ENCODE peak calls at places on chromosomes 2 and 18, in eight cellular contexts. X is transverse colon; C is left ventricle myocardium inferior; H is heart left ventricle; A is testis; M is tibial artery; U is cardiac muscle cell; P is CD8-positive, alpha-beta memory T cell. W is an unnamed sample.
A peak's percentile ranks its signal among the peaks of the same experiment; 100 is the strongest.

GRCh38 chr2:70977605-70978205 is 725 bp upstream of the ANKRD53 start:
- DNase-seq in X (peak; percentile 57), C (no peak), U (no peak), A (peak; percentile 30), H (no peak), M (peak; percentile 69), P (no peak), W (peak; percentile 55)

GRCh38 chr2:150710916-150711315 is 223.4 kb upstream of the RND3 start:
- DNase-seq in X (no peak), P (no peak), H (no peak), U (no peak), C (no peak), M (no peak), A (no peak), W (no peak)

GRCh38 chr18:29862824-29863223 is 1179.7 kb downstream of the DSC3 start:
- DNase-seq in P (no peak), X (no peak), A (no peak), U (no peak), C (no peak), M (no peak), H (no peak), W (no peak)

GRCh38 chr2:233015048-233015645 is 2.1 kb upstream of the NGEF start:
- DNase-seq in X (no peak), C (no peak), H (no peak), P (no peak), M (no peak), U (no peak), A (no peak), W (no peak)

GRCh38 chr2:43839776-43840564 is 1.2 kb downstream of the ABCG8 start:
- DNase-seq in H (no peak), C (no peak), X (no peak), P (no peak), M (no peak), U (no peak), A (no peak), W (no peak)

GRCh38 chr2:226478121-226478809 is 321.4 kb downstream of the IRS1 start:
- DNase-seq in C (no peak), M (peak; percentile 84), X (peak; percentile 10), P (no peak), A (peak; percentile 28), H (peak; percentile 26), U (peak; percentile 47), W (peak; percentile 82)

GRCh38 chr2:97870396-97870843 is 125.3 kb downstream of the TMEM131 start:
- DNase-seq in A (no peak), M (no peak), P (no peak), C (no peak), X (no peak), H (no peak), U (peak; percentile 4), W (peak; percentile 58)

GRCh38 chr2:80874374-80874773 is 569.8 kb upstream of the LRRTM1 start:
- DNase-seq in M (no peak), C (no peak), X (no peak), A (no peak), P (no peak), H (no peak), U (no peak), W (no peak)

GRCh38 chr2:160427629-160428424 is 65.8 kb downstream of the RBMS1 start:
- DNase-seq in C (no peak), M (no peak), A (no peak), P (peak; percentile 73), H (no peak), X (peak; percentile 29), U (no peak), W (no peak)

GRCh38 chr2:17733650-17734049 is 20.0 kb downstream of the SMC6 start:
- DNase-seq in U (no peak), C (no peak), X (no peak), M (no peak), A (no peak), P (no peak), H (no peak), W (no peak)

GRCh38 chr2:223529676-223530075 is 72.5 kb downstream of the SCG2 start:
- DNase-seq in X (no peak), P (no peak), U (no peak), H (no peak), A (no peak), M (no peak), C (no peak), W (no peak)

GRCh38 chr2:119476301-119477117 is 44.9 kb downstream of the TMEM37 start:
- DNase-seq in M (no peak), H (peak; percentile 57), C (peak; percentile 42), A (peak; percentile 71), U (peak; percentile 72), P (peak; percentile 11), X (peak; percentile 53), W (peak; percentile 10)

GRCh38 chr2:239400907-239401449 is at the start of gene HDAC4:
- DNase-seq in X (peak; percentile 100), A (peak; percentile 99), C (peak; percentile 99), P (peak; percentile 100), U (peak; percentile 98), M (peak; percentile 98), H (peak; percentile 99), W (peak; percentile 98)

GRCh38 chr2:239400000-239400831 is 604 bp downstream of the HDAC4 start:
- DNase-seq in U (peak; percentile 76), P (peak; percentile 21), C (no peak), X (peak; percentile 37), M (no peak), H (no peak), A (no peak), W (no peak)

GRCh38 chr2:239401450-239402227 is 819 bp upstream of the HDAC4 start:
- DNase-seq in U (peak; percentile 97), H (peak; percentile 95), X (peak; percentile 95), M (peak; percentile 92), A (peak; percentile 94), C (peak; percentile 94), P (peak; percentile 98), W (peak; percentile 78)

GRCh38 chr2:239405071-239405470 is 4.3 kb upstream of the HDAC4 start:
- DNase-seq in X (no peak), H (peak; percentile 4), A (no peak), U (no peak), M (no peak), P (no peak), C (no peak), W (no peak)

DNA sequence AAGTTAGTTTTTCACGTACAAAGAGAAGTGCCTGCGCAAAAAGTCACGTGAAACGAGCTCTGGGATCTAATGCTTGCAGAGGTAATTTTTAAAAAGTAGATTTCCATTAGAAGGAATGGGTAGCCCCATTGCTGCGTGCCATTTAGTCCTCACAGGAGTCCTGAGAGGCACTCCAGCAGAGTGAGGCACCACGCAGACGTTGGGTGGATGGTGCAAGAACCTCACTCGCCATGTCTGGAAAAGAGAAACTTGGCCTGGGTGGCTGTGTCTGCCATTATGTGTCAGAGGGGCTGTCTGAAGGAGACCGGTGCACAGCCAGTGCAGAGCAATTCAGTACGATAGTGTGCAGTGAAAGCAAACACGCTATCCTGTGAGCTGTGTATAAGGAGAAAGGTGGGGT is 1.8 kb upstream of the HDAC4 start:
- DNase-seq in A (no peak), X (no peak), P (no peak), H (peak; percentile 4), M (no peak), C (no peak), U (no peak), W (no peak)
- H3K4me3 ChIP-seq in A (no peak overlapping the region), X (no peak overlapping the region), P (no peak overlapping the region), H (no peak overlapping the region), M (no peak overlapping the region), C (peak overlapping the region; percentile 83), U (no peak overlapping the region), W (no peak overlapping the region)

DNA sequence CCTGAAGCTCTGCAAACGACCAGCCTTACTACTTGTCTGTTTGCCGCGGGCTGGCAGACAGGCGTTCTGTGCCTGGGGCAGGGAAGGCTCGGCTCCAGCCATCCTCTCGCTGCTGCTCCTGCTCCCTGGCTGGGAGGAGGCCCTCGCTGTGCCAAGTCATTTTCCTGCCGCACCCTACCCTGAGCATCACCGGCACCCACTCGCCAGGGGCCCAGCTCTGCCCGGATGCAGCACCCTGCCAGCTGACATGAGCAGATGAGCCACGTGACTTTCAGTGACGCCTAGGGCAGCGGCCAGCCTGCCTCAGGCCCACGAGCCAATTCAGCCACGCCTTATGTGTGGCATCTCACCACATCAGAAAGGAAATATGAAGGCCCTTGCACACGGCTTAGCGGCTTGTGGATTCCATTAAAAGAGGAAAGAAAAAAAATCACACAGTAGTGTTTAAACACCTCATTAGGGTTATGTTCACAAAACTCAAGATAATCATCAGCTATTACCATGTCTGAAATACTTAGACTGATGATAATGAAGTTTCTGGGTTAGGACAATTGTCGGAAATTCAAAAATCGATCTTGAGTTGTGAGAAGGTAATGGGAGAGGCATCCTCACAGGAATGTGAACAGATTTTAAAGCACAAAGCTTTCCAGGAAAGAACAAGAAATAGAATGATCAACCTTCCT is 250.5 kb downstream of the TWIST2 start:
- DNase-seq in H (no peak), C (no peak), A (no peak), P (no peak), U (no peak), M (no peak), X (peak; percentile 23), W (no peak)
- H3K27ac ChIP-seq in H (no peak overlapping the region), C (no peak overlapping the region), A (no peak overlapping the region), P (no peak overlapping the region), U (no peak overlapping the region), M (no peak overlapping the region), X (no peak overlapping the region), W (no peak overlapping the region)

DNA sequence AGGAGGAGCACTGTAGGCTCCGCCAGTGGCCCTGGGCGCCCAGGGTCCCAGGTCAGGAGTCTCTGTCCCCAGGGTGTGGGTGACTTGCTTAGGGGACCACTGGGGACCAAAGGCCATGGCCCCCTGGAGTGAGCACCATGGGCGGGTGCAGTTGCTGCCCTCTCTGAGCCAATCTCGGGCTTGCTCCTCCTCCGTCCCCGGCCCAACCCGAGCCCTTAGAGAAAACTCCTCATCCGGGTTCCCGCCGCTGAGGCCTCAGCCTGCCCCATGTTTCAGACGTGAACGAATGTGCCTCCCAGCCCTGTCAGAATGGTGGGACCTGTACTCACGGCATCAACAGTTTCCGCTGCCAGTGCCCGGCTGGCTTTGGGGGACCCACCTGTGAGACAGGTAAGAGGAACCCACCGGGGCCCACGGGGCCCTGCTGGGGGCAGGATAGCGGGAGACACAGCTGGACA is 38.6 kb downstream of the SNED1 start:
- DNase-seq in M (no peak), P (no peak), X (peak; percentile 53), C (no peak), U (no peak), H (no peak), A (no peak), W (no peak)
- H3K4me3 ChIP-seq in M (peak overlapping the region; percentile 41), P (peak overlapping the region; percentile 65), X (no peak overlapping the region), C (peak overlapping the region; percentile 49), U (peak overlapping the region; percentile 16), H (peak overlapping the region; percentile 41), A (no peak overlapping the region), W (no peak overlapping the region)

GRCh38 chr2:102051659-102052366 is 60.1 kb downstream of the IL1R2 start:
- DNase-seq in M (no peak), A (no peak), U (no peak), X (no peak), C (no peak), H (no peak), P (no peak), W (no peak)

GRCh38 chr2:102048465-102048864 is 56.7 kb downstream of the IL1R2 start:
- DNase-seq in X (peak; percentile 46), M (peak; percentile 88), A (peak; percentile 75), C (no peak), H (no peak), U (no peak), P (no peak), W (no peak)

GRCh38 chr2:102050854-102051391 is 59.2 kb downstream of the IL1R2 start:
- DNase-seq in X (peak; percentile 71), U (peak; percentile 59), M (peak; percentile 94), A (peak; percentile 82), H (peak; percentile 90), C (peak; percentile 89), P (no peak), W (no peak)

GRCh38 chr2:102052367-102052764 is 60.6 kb downstream of the IL1R2 start:
- DNase-seq in H (no peak), M (no peak), U (no peak), C (no peak), P (no peak), A (no peak), X (no peak), W (no peak)

GRCh38 chr2:102049756-102050443 is 58.1 kb downstream of the IL1R2 start:
- DNase-seq in X (peak; percentile 64), P (no peak), C (no peak), A (peak; percentile 48), M (peak; percentile 81), U (no peak), H (no peak), W (no peak)
- H3K27ac ChIP-seq in X (peak overlapping the region; percentile 87), P (no peak overlapping the region), C (peak overlapping the region; percentile 82), A (peak overlapping the region; percentile 32), M (peak overlapping the region; percentile 76), U (no peak overlapping the region), H (peak overlapping the region; percentile 79), W (no peak overlapping the region)

W was measured in AG04450.